ENCODE peak calls at places on chromosomes 3 and 15, in seven cellular contexts. Z, P, S, D, E, H and Y are unnamed samples.

GRCh38 chr3:9915252-9916141 is 1.4 kb upstream of the IL17RC start:
- DNase-seq in D (peak), S (no peak), E (peak), P (peak), H (peak), Z (peak), Y (no peak)

GRCh38 chr15:64731807-64732151 is 43.6 kb downstream of the RBPMS2 start:
- DNase-seq in H (no peak), E (no peak), Z (no peak), D (no peak), P (no peak), S (no peak), Y (no peak)

GRCh38 chr15:57017024-57017423 is 98.6 kb downstream of the TCF12 start:
- DNase-seq in D (peak), E (no peak), H (no peak), P (peak), Z (no peak), S (no peak), Y (peak)

GRCh38 chr15:63112871-63113270 is 8.8 kb upstream of the LACTB start:
- DNase-seq in P (no peak), E (no peak), S (no peak), D (no peak), Z (no peak), H (no peak), Y (no peak)

GRCh38 chr15:100277087-100277855 is 64.5 kb downstream of the ADAMTS17 start:
- DNase-seq in D (no peak), E (no peak), Z (no peak), P (no peak), H (no peak), S (no peak), Y (no peak)

GRCh38 chr15:58331562-58331902 is 100.3 kb upstream of the LIPC start:
- DNase-seq in P (no peak), S (no peak), D (no peak), H (no peak), Z (no peak), E (no peak), Y (no peak)

GRCh38 chr15:90547545-90547944 is 17.8 kb downstream of the CRTC3 start:
- DNase-seq in S (no peak), H (no peak), D (no peak), E (no peak), P (no peak), Z (no peak), Y (no peak)

GRCh38 chr3:10395671-10396070 is 74.8 kb upstream of the SEC13 start:
- DNase-seq in P (peak), S (no peak), H (no peak), Z (no peak), D (no peak), E (no peak), Y (peak)

GRCh38 chr15:80984856-80985255 is 4.8 kb downstream of the MESD start:
- DNase-seq in Z (no peak), E (no peak), S (no peak), P (no peak), D (peak), H (no peak), Y (no peak)

GRCh38 chr3:16511561-16512434 is 1.7 kb downstream of the RFTN1 start:
- DNase-seq in P (no peak), E (peak), S (no peak), D (peak), H (peak), Z (peak), Y (no peak)

GRCh38 chr3:13698498-13698897 is 149.6 kb downstream of the FBLN2 start:
- DNase-seq in D (no peak), H (no peak), E (no peak), P (no peak), S (no peak), Z (no peak), Y (no peak)

GRCh38 chr15:85704720-85705119 is 90.0 kb downstream of the KLHL25 start:
- DNase-seq in H (no peak), Z (no peak), E (no peak), S (no peak), P (no peak), D (peak), Y (no peak)

GRCh38 chr3:53890726-53891499 is 746 bp downstream of the SELENOK start:
- DNase-seq in E (peak), P (peak), D (peak), H (peak), Z (no peak), S (no peak), Y (peak)

DNA sequence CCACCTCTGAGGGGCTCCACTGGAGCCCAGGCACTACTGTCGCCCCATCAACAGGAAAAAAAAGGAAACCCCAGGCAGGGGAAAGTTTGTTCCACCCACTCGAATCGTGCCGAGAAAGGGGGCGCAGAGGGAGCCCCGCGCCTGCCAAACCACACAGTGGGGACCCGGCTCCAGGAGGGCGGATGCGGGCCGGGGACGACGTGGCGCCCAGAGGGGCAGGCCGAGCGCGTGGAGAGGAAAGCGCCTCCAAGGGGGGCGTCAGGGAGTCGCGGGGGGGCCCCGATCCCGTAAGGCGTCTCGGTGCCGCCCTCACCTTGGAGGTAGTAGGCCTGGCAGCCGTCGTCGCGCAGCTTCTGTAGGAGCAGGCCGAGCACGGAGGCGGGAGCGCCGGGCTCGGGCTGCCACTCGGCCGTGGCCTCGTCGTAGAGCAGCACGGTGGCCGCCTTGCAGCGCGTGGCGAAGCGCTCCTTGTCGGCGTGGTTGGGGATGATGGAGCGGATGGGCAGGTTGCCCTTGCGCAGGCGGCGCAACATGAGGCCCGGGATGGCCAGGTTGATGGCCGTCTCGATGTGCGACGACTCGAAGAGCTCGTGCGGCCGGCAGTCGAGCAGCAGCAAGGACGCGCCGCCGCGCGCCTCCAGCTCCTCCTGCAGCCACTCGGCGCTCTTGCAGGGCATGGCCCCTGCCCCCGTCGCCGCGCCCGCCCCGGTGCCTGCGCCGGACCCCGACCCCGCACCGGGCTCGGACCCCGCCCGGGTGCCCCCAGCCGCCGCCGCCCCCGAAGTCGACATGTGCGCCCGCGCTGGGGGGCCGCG is 627 bp downstream of the DUSP7 start:
- DNase-seq in H (peak), D (peak), Z (peak), E (peak), S (no peak), P (peak), Y (no peak)
- TF ChIP-seq CTCF in H (peak), D (no peak), Z (peak), E (no peak), S (no peak), P (no peak), Y (peak)

GRCh38 chr3:100777271-100777670 is 68.0 kb downstream of the TFG start:
- DNase-seq in S (no peak), H (no peak), E (no peak), D (peak), P (peak), Z (no peak), Y (no peak)

GRCh38 chr3:100776736-100777135 is 67.4 kb downstream of the TFG start:
- DNase-seq in H (no peak), S (no peak), E (no peak), Z (no peak), P (no peak), D (peak), Y (no peak)

GRCh38 chr3:100781311-100781710 is 72.0 kb downstream of the TFG start:
- DNase-seq in Z (no peak), S (no peak), H (no peak), D (peak), P (peak), E (no peak), Y (no peak)

GRCh38 chr3:100780223-100780622 is 70.9 kb downstream of the TFG start:
- DNase-seq in Z (no peak), D (no peak), P (no peak), E (no peak), H (no peak), S (no peak), Y (no peak)

GRCh38 chr3:100779475-100779874 is 70.2 kb downstream of the TFG start:
- DNase-seq in S (no peak), P (peak), D (no peak), Z (no peak), E (no peak), H (no peak), Y (no peak)
- TF ChIP-seq CTCF in S (no peak), P (no peak), D (no peak), Z (no peak), E (no peak), H (no peak), Y (no peak)

GRCh38 chr15:39202641-39203040 is 378.2 kb upstream of the THBS1 start:
- DNase-seq in Z (no peak), S (no peak), D (peak), E (no peak), H (no peak), P (peak), Y (peak)
- TF ChIP-seq CTCF in Z (no peak), S (no peak), D (no peak), E (no peak), H (no peak), P (no peak), Y (no peak)

DNA sequence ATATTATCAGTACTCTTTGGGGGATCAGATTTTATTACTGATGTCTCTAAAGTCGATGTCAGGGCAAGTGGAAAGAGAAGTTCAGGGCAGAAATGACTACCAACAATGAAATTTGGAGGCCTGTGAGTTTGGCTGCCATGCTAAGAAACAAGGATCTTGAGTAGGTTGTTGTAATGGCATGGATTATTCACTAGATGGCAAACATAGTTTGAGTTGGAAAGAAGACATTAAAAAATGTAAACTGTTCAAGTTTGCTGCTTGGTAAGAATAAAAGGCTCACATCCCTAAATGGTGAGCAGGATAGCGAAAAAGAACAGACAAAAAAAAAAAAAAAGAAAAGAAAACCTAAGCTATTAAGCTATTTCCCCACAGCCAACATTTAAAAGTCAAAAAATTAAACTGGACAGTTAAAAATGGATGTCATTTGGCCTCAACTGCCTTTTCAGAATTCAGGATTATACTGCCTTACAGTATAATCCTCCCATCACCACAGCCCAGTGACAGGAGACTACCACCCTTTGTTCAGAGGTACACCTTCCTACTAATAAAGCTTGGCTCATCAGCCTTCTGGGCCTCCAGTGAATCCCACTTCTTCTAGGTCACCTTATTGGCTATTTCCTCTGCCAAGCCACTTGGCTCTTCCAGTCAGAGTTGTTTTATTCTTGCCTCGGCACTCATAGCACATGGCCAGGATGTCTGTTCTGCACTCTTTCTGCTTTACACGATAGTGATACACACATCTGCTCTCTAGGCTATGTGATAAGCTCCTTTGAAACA is 163.7 kb downstream of the PLD1 start:
- DNase-seq in S (no peak), E (no peak), Z (peak), H (no peak), D (peak), P (peak), Y (peak)
- TF ChIP-seq CTCF in S (peak), E (peak), Z (peak), H (peak), D (peak), P (peak), Y (peak)